ENCODE peak calls at places on chromosomes 6 and 20, in nine cellular contexts. I is AG08396; A is left cardiac atrium; E is lung; W is central memory CD8-positive, alpha-beta T cell; L is kidney tubule cell; B is fibroblast of mammary gland; R is activated CD8-positive, alpha-beta memory T cell treated with anti-CD3 and anti-CD28 coated beads, Interleukin-2, amount 50 U/mL, for 4 hours; F is activated naive CD8-positive, alpha-beta T cell treated with anti-CD3 and anti-CD28 coated beads, Interleukin-2, amount 10 ng/mL, durations not matched to agents 7 days and 5 days. H is an unnamed sample.

GRCh38 chr6:83138758-83139157 is 54.3 kb downstream of the PGM3 start:
- DNase-seq in I (no peak), A (no peak), E (no peak), W (no peak), L (no peak), B (no peak), R (no peak), F (no peak), H (no peak)

GRCh38 chr6:113980937-113981554 is 10.1 kb upstream of the HDAC2 start:
- DNase-seq in I (peak), A (no peak), E (no peak), W (no peak), L (peak), B (peak), R (no peak), F (no peak), H (peak)

GRCh38 chr20:22617160-22617559 is 32.8 kb upstream of the FOXA2 start:
- DNase-seq in I (no peak), A (peak), E (peak), W (no peak), L (peak), B (no peak), R (no peak), F (no peak), H (no peak)

GRCh38 chr6:46170357-46171289 is at the start of gene ENPP5:
- DNase-seq in I (peak), A (peak), E (peak), W (peak), L (peak), B (peak), R (peak), F (peak), H (no peak)

GRCh38 chr6:6395581-6396197 is 75.2 kb upstream of the F13A1 start:
- DNase-seq in I (no peak), A (no peak), E (no peak), W (no peak), L (no peak), B (no peak), R (no peak), F (no peak), H (no peak)

GRCh38 chr6:118551063-118551672 is 3.1 kb downstream of the PLN start:
- DNase-seq in I (no peak), A (no peak), E (no peak), W (no peak), L (peak), B (peak), R (no peak), F (no peak), H (peak)

GRCh38 chr6:158907931-158908330 is 88.8 kb upstream of the EZR start:
- DNase-seq in I (no peak), A (no peak), E (no peak), W (no peak), L (no peak), B (no peak), R (no peak), F (no peak), H (no peak)

GRCh38 chr20:50041238-50041915 is 58.6 kb downstream of the SNAI1 start:
- DNase-seq in I (no peak), A (no peak), E (no peak), W (no peak), L (no peak), B (no peak), R (no peak), F (no peak), H (no peak)

GRCh38 chr6:9540534-9541126 is 874.2 kb downstream of the TFAP2A start:
- DNase-seq in I (peak), A (no peak), E (no peak), W (no peak), L (peak), B (peak), R (no peak), F (no peak), H (peak)

GRCh38 chr20:40279390-40279789 is 409.6 kb downstream of the MAFB start:
- DNase-seq in I (peak), A (no peak), E (no peak), W (no peak), L (peak), B (peak), R (no peak), F (no peak), H (no peak)

GRCh38 chr6:128057541-128058335 is 156.9 kb upstream of the THEMIS start:
- DNase-seq in I (peak), A (no peak), E (no peak), W (no peak), L (peak), B (peak), R (no peak), F (no peak), H (peak)

GRCh38 chr6:55777461-55777860 is 97.9 kb downstream of the BMP5 start:
- DNase-seq in I (no peak), A (no peak), E (no peak), W (no peak), L (no peak), B (peak), R (no peak), F (no peak), H (peak)

GRCh38 chr20:9306521-9306920 is 207.9 kb upstream of the LAMP5 start:
- DNase-seq in I (peak), A (no peak), E (no peak), W (no peak), L (no peak), B (peak), R (no peak), F (no peak), H (peak)

GRCh38 chr6:128168244-128168643 is 267.4 kb upstream of the THEMIS start:
- DNase-seq in I (no peak), A (no peak), E (no peak), W (no peak), L (peak), B (peak), R (no peak), F (no peak), H (no peak)